ENCODE peak calls at places on chromosomes 12 and 14, in six cellular contexts. T, D, V, H, W and K are unnamed samples.

GRCh38 chr12:117714203-117714602 is 254.6 kb downstream of the KSR2 start:
- DNase-seq in T (no peak), D (no peak), V (no peak), H (no peak), W (no peak), K (no peak)

GRCh38 chr12:82146740-82147139 is 211.4 kb downstream of the CCDC59 start:
- DNase-seq in T (no peak), D (no peak), V (no peak), H (no peak), W (no peak), K (no peak)

GRCh38 chr12:101713059-101713682 is 15.7 kb downstream of the CHPT1 start:
- DNase-seq in T (peak; percentile 67), D (no peak), V (no peak), H (no peak), W (no peak), K (peak; percentile 33)

GRCh38 chr14:59028476-59029202 is 159.8 kb upstream of the DAAM1 start:
- DNase-seq in T (peak; percentile 58), D (peak; percentile 76), V (peak; percentile 58), H (peak; percentile 90), W (no peak), K (no peak)

GRCh38 chr12:124026755-124027745 is 54.0 kb downstream of the ZNF664 start:
- DNase-seq in T (no peak), D (no peak), V (peak; percentile 39), H (peak; percentile 73), W (no peak), K (no peak)

GRCh38 chr14:72603639-72604038 is 290.3 kb downstream of the DPF3 start:
- DNase-seq in T (no peak), D (no peak), V (no peak), H (peak; percentile 31), W (no peak), K (no peak)

GRCh38 chr12:89507015-89507824 is 17.4 kb downstream of the GALNT4 start:
- DNase-seq in T (no peak), D (no peak), V (no peak), H (no peak), W (no peak), K (no peak)

GRCh38 chr12:116434155-116435065 is 124.8 kb upstream of the MAP1LC3B2 start:
- DNase-seq in T (peak; percentile 79), D (no peak), V (peak; percentile 81), H (peak; percentile 89), W (no peak), K (peak; percentile 80)

GRCh38 chr12:113242018-113242418 is 20.8 kb downstream of the TPCN1 start:
- DNase-seq in T (peak; percentile 41), D (no peak), V (peak; percentile 95), H (peak; percentile 81), W (no peak), K (peak; percentile 80)

GRCh38 chr14:76909266-76909665 is 83.1 kb downstream of the LRRC74A start:
- DNase-seq in T (peak; percentile 23), D (no peak), V (no peak), H (no peak), W (no peak), K (no peak)

GRCh38 chr12:91406920-91407341 is 224.3 kb upstream of the DCN start:
- DNase-seq in T (no peak), D (no peak), V (peak; percentile 100), H (peak; percentile 92), W (no peak), K (no peak)

GRCh38 chr12:15721716-15722115 is 67.5 kb downstream of the EPS8 start:
- DNase-seq in T (no peak), D (no peak), V (no peak), H (no peak), W (no peak), K (no peak)

GRCh38 chr12:120999191-121000120 is 16.8 kb downstream of the C12orf43 start:
- DNase-seq in T (no peak), D (no peak), V (no peak), H (no peak), W (no peak), K (no peak)

GRCh38 chr14:103755060-103755459 is 39.5 kb downstream of the ZFYVE21 start:
- DNase-seq in T (no peak), D (no peak), V (no peak), H (no peak), W (no peak), K (no peak)

GRCh38 chr12:101954681-101955080 is 77.3 kb downstream of the DRAM1 start:
- DNase-seq in T (no peak), D (no peak), V (no peak), H (no peak), W (no peak), K (no peak)

GRCh38 chr12:90548595-90548994 is 406.4 kb downstream of the CCER1 start:
- DNase-seq in T (no peak), D (no peak), V (no peak), H (no peak), W (no peak), K (no peak)